ENCODE peak calls at places on chromosomes 6 and 20, in ten cellular contexts. V is CD8-positive, alpha-beta T cell; Y is upper lobe of right lung; W is GM06990; D is ovary; F is tibial artery; Q is SJSA1; A is heart left ventricle; E is lung; X is CD4-positive, CD25-positive, alpha-beta regulatory T cell. M is an unnamed sample.

GRCh38 chr6:119096683-119097310 is 18.3 kb upstream of the FAM184A start:
- DNase-seq in V (no peak), Y (no peak), W (no peak), D (peak), F (peak), Q (no peak), A (peak), E (peak), X (no peak), M (peak)

GRCh38 chr6:113458368-113459010 is 398.7 kb upstream of the MARCKS start:
- DNase-seq in V (no peak), Y (no peak), W (no peak), D (no peak), F (no peak), Q (peak), A (no peak), E (no peak), X (no peak), M (peak)

GRCh38 chr6:133701633-133702331 is 187.1 kb upstream of the TCF21 start:
- DNase-seq in V (no peak), Y (no peak), W (no peak), D (no peak), F (no peak), Q (no peak), A (peak), E (no peak), X (no peak), M (peak)

GRCh38 chr20:5356921-5357320 is 40.2 kb upstream of the PROKR2 start:
- DNase-seq in V (no peak), Y (no peak), W (no peak), D (no peak), F (no peak), Q (no peak), A (no peak), E (no peak), X (no peak), M (no peak)

GRCh38 chr20:63707558-63708300 is at the start of the genes ARFRP1 and ZGPAT:
- DNase-seq in V (peak), Y (peak), W (peak), D (peak), F (peak), Q (peak), A (peak), E (peak), X (peak), M (peak)

GRCh38 chr6:147204843-147205311 is 660 bp downstream of the STXBP5 start:
- DNase-seq in V (no peak), Y (no peak), W (no peak), D (no peak), F (no peak), Q (peak), A (no peak), E (no peak), X (no peak), M (no peak)

GRCh38 chr6:56525976-56526375 is 116.7 kb downstream of the DST start:
- DNase-seq in V (no peak), Y (no peak), W (no peak), D (no peak), F (no peak), Q (no peak), A (no peak), E (no peak), X (no peak), M (no peak)

GRCh38 chr6:16136536-16137450 is 7.9 kb downstream of the MYLIP start:
- DNase-seq in V (peak), Y (no peak), W (no peak), D (no peak), F (peak), Q (peak), A (no peak), E (no peak), X (peak), M (peak)

GRCh38 chr6:7954477-7955200 is 44.1 kb upstream of the TXNDC5 start:
- DNase-seq in V (no peak), Y (no peak), W (no peak), D (no peak), F (no peak), Q (no peak), A (no peak), E (no peak), X (no peak), M (no peak)

GRCh38 chr6:143125896-143126573 is 65.3 kb downstream of the AIG1 start:
- DNase-seq in V (no peak), Y (no peak), W (no peak), D (no peak), F (no peak), Q (peak), A (no peak), E (no peak), X (no peak), M (no peak)

GRCh38 chr20:48597521-48598302 is 230.1 kb downstream of the PREX1 start:
- DNase-seq in V (no peak), Y (peak), W (no peak), D (no peak), F (no peak), Q (no peak), A (no peak), E (no peak), X (no peak), M (no peak)

GRCh38 chr6:73857341-73857890 is 161.4 kb downstream of the CD109 start:
- DNase-seq in V (no peak), Y (no peak), W (no peak), D (no peak), F (no peak), Q (no peak), A (no peak), E (no peak), X (no peak), M (no peak)

GRCh38 chr6:163825033-163825432 is 410.5 kb downstream of the QKI start:
- DNase-seq in V (no peak), Y (no peak), W (no peak), D (no peak), F (no peak), Q (no peak), A (no peak), E (no peak), X (no peak), M (no peak)

GRCh38 chr6:151179321-151179720 is 60.4 kb upstream of the AKAP12 start:
- DNase-seq in V (no peak), Y (no peak), W (no peak), D (no peak), F (no peak), Q (no peak), A (no peak), E (no peak), X (no peak), M (peak)

GRCh38 chr6:4950076-4950475 is 53.8 kb downstream of the RPP40 start:
- DNase-seq in V (no peak), Y (no peak), W (no peak), D (peak), F (no peak), Q (no peak), A (no peak), E (no peak), X (no peak), M (no peak)

GRCh38 chr6:166907871-166908806 is 48.2 kb downstream of the RNASET2 start:
- DNase-seq in V (no peak), Y (no peak), W (no peak), D (no peak), F (no peak), Q (no peak), A (no peak), E (no peak), X (no peak), M (no peak)

GRCh38 chr20:15889924-15890256 is 683.4 kb downstream of the KIF16B start:
- DNase-seq in V (no peak), Y (no peak), W (no peak), D (no peak), F (no peak), Q (no peak), A (no peak), E (no peak), X (no peak), M (no peak)

GRCh38 chr6:26217714-26218075 is 130.5 kb downstream of the HFE start:
- DNase-seq in V (no peak), Y (no peak), W (peak), D (no peak), F (no peak), Q (peak), A (no peak), E (no peak), X (no peak), M (peak)

GRCh38 chr6:36729169-36729549 is 31.5 kb downstream of the RAB44 start:
- DNase-seq in V (no peak), Y (no peak), W (no peak), D (no peak), F (no peak), Q (peak), A (no peak), E (no peak), X (no peak), M (peak)

GRCh38 chr6:88368071-88368787 is 202.1 kb upstream of the CNR1 start:
- DNase-seq in V (no peak), Y (no peak), W (no peak), D (no peak), F (no peak), Q (peak), A (no peak), E (no peak), X (no peak), M (peak)

GRCh38 chr6:41367700-41368099 is 32.3 kb downstream of the NCR2 start:
- DNase-seq in V (no peak), Y (no peak), W (no peak), D (peak), F (no peak), Q (peak), A (peak), E (no peak), X (no peak), M (peak)

GRCh38 chr6:44108471-44108870 is 18.8 kb downstream of the MRPL14 start:
- DNase-seq in V (no peak), Y (no peak), W (no peak), D (no peak), F (no peak), Q (no peak), A (no peak), E (no peak), X (no peak), M (no peak)

GRCh38 chr6:122666418-122666817 is 56.2 kb downstream of the PKIB start:
- DNase-seq in V (no peak), Y (no peak), W (no peak), D (no peak), F (no peak), Q (no peak), A (no peak), E (no peak), X (no peak), M (no peak)

GRCh38 chr6:38058022-38058421 is 238.5 kb downstream of the ZFAND3 start:
- DNase-seq in V (peak), Y (no peak), W (peak), D (no peak), F (no peak), Q (no peak), A (no peak), E (no peak), X (no peak), M (peak)

GRCh38 chr6:90028080-90028778 is 134.0 kb downstream of the GJA10 start:
- DNase-seq in V (no peak), Y (no peak), W (no peak), D (no peak), F (no peak), Q (no peak), A (no peak), E (no peak), X (no peak), M (no peak)

GRCh38 chr6:69729870-69730449 is 66.8 kb downstream of the LMBRD1 start:
- DNase-seq in V (no peak), Y (no peak), W (no peak), D (no peak), F (no peak), Q (no peak), A (no peak), E (no peak), X (no peak), M (peak)

GRCh38 chr20:25195962-25196700 is 619 bp downstream of the ENTPD6 start:
- DNase-seq in V (peak), Y (no peak), W (no peak), D (no peak), F (no peak), Q (no peak), A (no peak), E (no peak), X (peak), M (peak)

GRCh38 chr6:39086294-39086693 is 28.7 kb downstream of the SAYSD1 start:
- DNase-seq in V (no peak), Y (no peak), W (peak), D (no peak), F (no peak), Q (no peak), A (no peak), E (no peak), X (no peak), M (no peak)

GRCh38 chr20:58330229-58330628 is 20.7 kb downstream of the RAB22A start:
- DNase-seq in V (no peak), Y (no peak), W (no peak), D (no peak), F (no peak), Q (no peak), A (no peak), E (no peak), X (no peak), M (no peak)
- H3K4me3 ChIP-seq in V (no peak), Y (no peak), W (no peak), D (no peak), F (no peak), Q (no peak), A (no peak), E (no peak), X (no peak), M (no peak)

DNA sequence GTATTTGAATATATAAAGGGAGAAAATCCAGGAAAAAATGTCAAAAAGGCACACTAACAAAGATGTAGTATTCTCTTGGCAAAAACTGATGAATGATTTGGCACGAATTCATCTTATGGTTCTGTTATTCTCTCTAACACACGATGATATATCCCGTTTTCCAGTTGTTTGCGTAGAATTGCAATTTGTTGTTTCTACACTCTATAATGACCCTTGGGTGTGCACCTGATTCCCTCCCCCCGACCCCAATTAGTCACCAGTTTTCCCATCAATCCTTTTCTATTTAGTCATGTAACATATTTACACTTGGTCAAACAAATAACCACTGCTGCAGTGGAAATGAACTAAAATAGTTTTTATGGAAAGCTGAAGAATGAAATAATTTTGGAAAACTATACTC is 1.5 kb upstream of the ARID1B start:
- DNase-seq in V (no peak), Y (no peak), W (no peak), D (peak), F (no peak), Q (no peak), A (no peak), E (no peak), X (no peak), M (peak)
- H3K4me3 ChIP-seq in V (no peak), Y (no peak), W (no peak), D (no peak), F (no peak), Q (no peak), A (no peak), E (no peak), X (no peak), M (no peak)

DNA sequence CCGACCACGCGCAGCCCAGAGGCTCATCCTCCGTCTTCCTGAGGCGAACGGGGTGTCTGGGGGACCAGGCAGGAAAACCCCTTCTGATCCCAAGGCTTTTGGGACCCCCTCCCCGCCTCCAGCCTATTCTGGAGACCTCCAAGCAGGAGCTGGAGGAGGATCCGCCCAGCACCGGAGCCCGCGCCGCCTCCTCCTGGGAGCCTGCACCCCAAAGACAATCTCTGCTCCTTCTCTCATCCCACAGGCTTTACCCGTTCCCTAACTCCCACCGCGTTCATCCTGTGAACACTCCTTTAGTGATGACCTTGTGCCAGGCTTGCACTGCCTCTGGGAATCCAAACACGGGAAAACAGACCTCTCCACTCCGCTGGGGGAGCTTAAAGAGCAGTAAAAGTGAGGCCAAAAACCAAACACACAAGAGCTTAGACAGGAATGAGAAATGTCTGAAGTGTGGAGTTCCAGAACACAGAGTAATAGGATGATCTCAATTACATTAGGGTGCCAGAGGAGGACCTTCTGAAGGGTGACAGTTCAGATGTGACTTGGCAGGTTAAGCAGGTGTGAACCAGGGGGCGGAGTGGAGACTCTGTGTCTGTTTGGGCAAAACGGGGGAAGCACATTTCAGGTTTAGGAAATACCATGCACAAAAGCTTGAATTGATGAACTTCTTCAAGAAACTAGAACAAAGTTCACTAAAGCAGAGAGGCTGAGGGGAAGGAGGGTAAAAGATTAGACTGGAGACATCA is 7.6 kb downstream of the HLA-DRB5 start:
- DNase-seq in V (no peak), Y (no peak), W (no peak), D (no peak), F (no peak), Q (no peak), A (no peak), E (no peak), X (no peak), M (no peak)
- H3K4me3 ChIP-seq in V (no peak), Y (no peak), W (no peak), D (no peak), F (no peak), Q (no peak), A (no peak), E (no peak), X (no peak), M (no peak)

GRCh38 chr6:31179896-31180295 is 9.4 kb upstream of the POU5F1 start:
- DNase-seq in V (no peak), Y (no peak), W (no peak), D (no peak), F (no peak), Q (no peak), A (no peak), E (no peak), X (no peak), M (no peak)
- H3K4me3 ChIP-seq in V (peak), Y (peak), W (no peak), D (no peak), F (peak), Q (no peak), A (peak), E (no peak), X (peak), M (peak)

GRCh38 chr6:35216832-35217811 is 3.4 kb downstream of the SCUBE3 start:
- DNase-seq in V (no peak), Y (no peak), W (no peak), D (no peak), F (no peak), Q (no peak), A (no peak), E (no peak), X (no peak), M (no peak)
- H3K4me3 ChIP-seq in V (no peak), Y (no peak), W (no peak), D (no peak), F (peak), Q (no peak), A (no peak), E (no peak), X (no peak), M (peak)

GRCh38 chr20:36605309-36606170 is at the start of gene RAB5IF:
- DNase-seq in V (peak), Y (peak), W (peak), D (peak), F (peak), Q (peak), A (peak), E (peak), X (peak), M (peak)
- H3K4me3 ChIP-seq in V (peak), Y (peak), W (peak), D (peak), F (peak), Q (peak), A (peak), E (peak), X (peak), M (peak)

GRCh38 chr20:38927902-38928578 is 1.8 kb downstream of the FAM83D start:
- DNase-seq in V (no peak), Y (no peak), W (no peak), D (no peak), F (no peak), Q (no peak), A (no peak), E (no peak), X (no peak), M (no peak)
- H3K4me3 ChIP-seq in V (no peak), Y (no peak), W (peak), D (no peak), F (peak), Q (peak), A (no peak), E (no peak), X (peak), M (peak)

GRCh38 chr6:170297577-170298330 is 6.9 kb upstream of the DLL1 start:
- DNase-seq in V (no peak), Y (no peak), W (no peak), D (no peak), F (no peak), Q (no peak), A (no peak), E (no peak), X (no peak), M (no peak)

GRCh38 chr6:170294813-170295518 is 4.1 kb upstream of the DLL1 start:
- DNase-seq in V (no peak), Y (no peak), W (no peak), D (no peak), F (no peak), Q (peak), A (no peak), E (no peak), X (no peak), M (no peak)

GRCh38 chr6:170296746-170297576 is 6.1 kb upstream of the DLL1 start:
- DNase-seq in V (no peak), Y (no peak), W (no peak), D (no peak), F (no peak), Q (no peak), A (no peak), E (no peak), X (no peak), M (no peak)

GRCh38 chr6:170295519-170296422 is 4.9 kb upstream of the DLL1 start:
- DNase-seq in V (peak), Y (no peak), W (peak), D (no peak), F (no peak), Q (peak), A (no peak), E (no peak), X (no peak), M (no peak)

DNA sequence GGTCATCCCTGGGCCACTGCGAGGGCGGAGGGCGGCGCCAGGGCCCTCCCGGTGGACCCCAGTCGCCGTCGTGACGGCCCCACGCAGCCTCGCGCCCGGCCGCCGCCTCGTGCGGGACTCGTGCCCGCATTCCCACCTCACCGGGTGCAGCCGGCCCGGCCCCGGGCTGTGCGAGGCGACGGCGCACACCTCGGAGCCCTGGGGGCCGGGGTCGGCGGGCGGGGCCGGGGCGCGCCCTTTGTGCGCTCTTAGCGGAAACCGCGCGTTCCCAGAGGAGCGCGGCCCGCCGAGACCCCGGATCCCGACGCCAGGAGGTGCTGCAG is 5.5 kb upstream of the DLL1 start:
- DNase-seq in V (no peak), Y (no peak), W (no peak), D (no peak), F (no peak), Q (no peak), A (no peak), E (no peak), X (no peak), M (no peak)
- H3K4me3 ChIP-seq in V (peak), Y (peak), W (no peak), D (no peak), F (peak), Q (no peak), A (peak), E (no peak), X (no peak), M (no peak)

M was measured in cardiac fibroblast.